ENCODE peak calls at places on chromosomes 1 and 21, in seven cellular contexts. V, N, I, Y, K, R and J are unnamed samples.

GRCh38 chr1:234730542-234731370 is 120.8 kb upstream of the IRF2BP2 start:
- DNase-seq in Y (peak), I (no peak), V (no peak), N (peak), R (no peak), K (peak), J (no peak)

GRCh38 chr1:100631015-100631521 is 88.5 kb upstream of the VCAM1 start:
- DNase-seq in K (no peak), I (peak), V (peak), R (peak), N (no peak), Y (no peak), J (peak)

GRCh38 chr1:232468249-232468648 is 161.7 kb downstream of the SIPA1L2 start:
- DNase-seq in V (no peak), R (no peak), Y (no peak), K (no peak), N (no peak), I (no peak), J (no peak)

GRCh38 chr1:224430511-224431113 is 4.0 kb downstream of the WDR26 start:
- DNase-seq in K (peak), N (peak), Y (peak), I (peak), V (peak), R (peak), J (peak)

GRCh38 chr1:18350783-18351182 is 129.9 kb upstream of the KLHDC7A start:
- DNase-seq in N (no peak), K (no peak), Y (no peak), R (no peak), I (no peak), V (no peak), J (no peak)

GRCh38 chr1:243482237-243483022 is 226.6 kb downstream of the SDCCAG8 start:
- DNase-seq in K (no peak), V (no peak), N (no peak), I (peak), Y (no peak), R (peak), J (peak)

GRCh38 chr1:12561121-12561520 is 56.9 kb downstream of the DHRS3 start:
- DNase-seq in V (no peak), N (no peak), K (no peak), Y (no peak), R (no peak), I (no peak), J (no peak)

GRCh38 chr1:194469282-194469681 is 1282.9 kb upstream of the B3GALT2 start:
- DNase-seq in I (no peak), Y (no peak), N (no peak), R (no peak), K (no peak), V (no peak), J (no peak)

GRCh38 chr1:247825362-247825761 is 1.4 kb upstream of the OR14A16 start:
- DNase-seq in K (no peak), Y (no peak), V (no peak), R (no peak), I (no peak), N (no peak), J (no peak)

GRCh38 chr21:30839304-30839703 is 9.7 kb upstream of the KRTAP7-1 start:
- DNase-seq in K (no peak), N (no peak), I (peak), R (no peak), Y (peak), V (peak), J (peak)

GRCh38 chr1:39434797-39435395 is 56.5 kb upstream of the BMP8A start:
- DNase-seq in V (no peak), I (peak), K (no peak), N (no peak), R (no peak), Y (no peak), J (no peak)

GRCh38 chr1:183236158-183236725 is 50.2 kb downstream of the LAMC2 start:
- DNase-seq in Y (no peak), V (no peak), N (no peak), I (no peak), R (no peak), K (no peak), J (no peak)

GRCh38 chr1:59156526-59157196 is 140.2 kb upstream of the FGGY start:
- DNase-seq in I (peak), Y (no peak), N (no peak), R (no peak), K (no peak), V (peak), J (no peak)

GRCh38 chr21:31886896-31887595 is 14.2 kb downstream of the HUNK start:
- DNase-seq in K (no peak), I (peak), V (no peak), Y (no peak), N (no peak), R (no peak), J (no peak)

GRCh38 chr1:80218112-80218511 is 1211.6 kb upstream of the ADGRL4 start:
- DNase-seq in N (no peak), V (peak), I (peak), K (no peak), R (peak), Y (peak), J (peak)

GRCh38 chr1:89523597-89524368 is 846 bp upstream of the LRRC8B start:
- DNase-seq in V (no peak), Y (peak), I (no peak), K (no peak), N (no peak), R (no peak), J (peak)

GRCh38 chr1:207815466-207815865 is 63.6 kb downstream of the CD46 start:
- DNase-seq in V (no peak), I (no peak), R (no peak), K (no peak), N (no peak), Y (no peak), J (no peak)

GRCh38 chr1:7453038-7453437 is 318.1 kb upstream of the VAMP3 start:
- DNase-seq in V (no peak), R (no peak), I (no peak), K (no peak), N (no peak), Y (no peak), J (no peak)

GRCh38 chr1:239899747-239900146 is 191.9 kb upstream of the FMN2 start:
- DNase-seq in R (no peak), N (no peak), V (no peak), Y (no peak), I (no peak), K (no peak), J (no peak)

GRCh38 chr1:94905207-94905606 is 21.7 kb downstream of the CNN3 start:
- DNase-seq in Y (no peak), N (no peak), R (no peak), I (no peak), K (no peak), V (no peak), J (no peak)